ENCODE peak calls at places on chromosome 9, in five cellular contexts. One of them, this sample, is unnamed.

GRCh38 chr9:121725008-121725795 is 73.8 kb downstream of the DAB2IP start:
- DNase-seq in trophoblast cell: peak; percentile 31
- DNase-seq in mesenchymal stem cell: peak; percentile 17
- DNase-seq in H9: no peak
- DNase-seq in H1: no peak
- DNase-seq in this sample: no peak

GRCh38 chr9:121344062-121344696 is 25.9 kb downstream of the STOM start:
- DNase-seq in H1: no peak
- DNase-seq in H9: no peak
- DNase-seq in trophoblast cell: no peak
- DNase-seq in mesenchymal stem cell: peak; percentile 26
- DNase-seq in this sample: no peak

GRCh38 chr9:37512439-37512838 is 26.7 kb downstream of the POLR1E start:
- DNase-seq in trophoblast cell: no peak
- DNase-seq in H1: no peak
- DNase-seq in H9: no peak
- DNase-seq in mesenchymal stem cell: no peak
- DNase-seq in this sample: no peak

GRCh38 chr9:78103971-78104433 is 72.4 kb upstream of the GNAQ start:
- DNase-seq in trophoblast cell: peak; percentile 14
- DNase-seq in mesenchymal stem cell: no peak
- DNase-seq in H1: no peak
- DNase-seq in H9: no peak
- DNase-seq in this sample: no peak

GRCh38 chr9:104872959-104873850 is 54.8 kb downstream of the ABCA1 start:
- DNase-seq in mesenchymal stem cell: peak; percentile 99
- DNase-seq in trophoblast cell: peak; percentile 51
- DNase-seq in H1: no peak
- DNase-seq in H9: no peak
- DNase-seq in this sample: no peak

GRCh38 chr9:121736147-121736721 is 84.8 kb downstream of the DAB2IP start:
- DNase-seq in mesenchymal stem cell: peak; percentile 51
- DNase-seq in trophoblast cell: peak; percentile 65
- DNase-seq in H1: peak; percentile 79
- DNase-seq in H9: peak; percentile 90
- DNase-seq in this sample: peak; percentile 54

GRCh38 chr9:126126012-126126411 is 200.6 kb upstream of the MVB12B start:
- DNase-seq in mesenchymal stem cell: no peak
- DNase-seq in trophoblast cell: no peak
- DNase-seq in H9: no peak
- DNase-seq in H1: peak; percentile 30
- DNase-seq in this sample: no peak

GRCh38 chr9:37309136-37309535 is 113.4 kb upstream of the GRHPR start:
- DNase-seq in trophoblast cell: peak; percentile 44
- DNase-seq in H9: peak; percentile 52
- DNase-seq in H1: no peak
- DNase-seq in mesenchymal stem cell: no peak
- DNase-seq in this sample: no peak

GRCh38 chr9:101235105-101235866 is 149.5 kb downstream of the BAAT start:
- DNase-seq in H9: no peak
- DNase-seq in mesenchymal stem cell: no peak
- DNase-seq in trophoblast cell: peak; percentile 54
- DNase-seq in H1: no peak
- DNase-seq in this sample: peak; percentile 36

DNA sequence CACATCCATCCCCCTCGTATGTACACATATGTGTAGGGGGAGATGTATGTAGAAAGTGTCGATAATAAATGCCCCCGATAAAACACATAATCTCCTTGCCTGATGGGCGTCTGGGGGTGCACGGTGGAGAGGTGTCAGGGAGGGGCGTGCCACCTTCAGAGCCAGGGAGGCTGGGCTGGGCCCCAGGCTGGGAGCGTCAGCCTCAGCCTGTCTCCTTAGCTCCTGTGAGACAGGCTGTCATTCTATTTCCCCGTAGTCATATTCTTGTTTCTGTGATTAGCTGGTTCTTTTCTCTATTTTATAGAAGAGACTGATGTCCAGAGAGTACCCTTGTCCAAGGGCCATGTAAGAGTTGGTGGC is 4.7 kb upstream of the RXRA start:
- DNase-seq in H9: no peak
- DNase-seq in trophoblast cell: no peak
- DNase-seq in mesenchymal stem cell: no peak
- DNase-seq in H1: no peak
- DNase-seq in this sample: no peak
- H2BK12ac ChIP-seq in H9: no peak overlapping the region
- H2BK12ac ChIP-seq in trophoblast cell: no peak overlapping the region
- H2BK12ac ChIP-seq in mesenchymal stem cell: no peak overlapping the region
- H2BK12ac ChIP-seq in H1: no peak overlapping the region
- H2BK12ac ChIP-seq in this sample: no peak overlapping the region

GRCh38 chr9:127418037-127418471 is 6.1 kb upstream of the ZNF79 start:
- DNase-seq in H1: peak; percentile 83
- DNase-seq in trophoblast cell: no peak
- DNase-seq in H9: peak; percentile 89
- DNase-seq in mesenchymal stem cell: no peak
- DNase-seq in this sample: no peak

GRCh38 chr9:127411122-127411521 is 13.1 kb upstream of the ZNF79 start:
- DNase-seq in H9: no peak
- DNase-seq in H1: no peak
- DNase-seq in trophoblast cell: no peak
- DNase-seq in mesenchymal stem cell: no peak
- DNase-seq in this sample: no peak

GRCh38 chr9:127417130-127418036 is 6.8 kb upstream of the ZNF79 start:
- DNase-seq in H1: no peak
- DNase-seq in H9: no peak
- DNase-seq in mesenchymal stem cell: peak; percentile 63
- DNase-seq in trophoblast cell: peak; percentile 84
- DNase-seq in this sample: no peak

GRCh38 chr9:127415657-127416056 is 8.5 kb upstream of the ZNF79 start:
- DNase-seq in trophoblast cell: no peak
- DNase-seq in mesenchymal stem cell: no peak
- DNase-seq in H1: no peak
- DNase-seq in H9: no peak
- DNase-seq in this sample: no peak

DNA sequence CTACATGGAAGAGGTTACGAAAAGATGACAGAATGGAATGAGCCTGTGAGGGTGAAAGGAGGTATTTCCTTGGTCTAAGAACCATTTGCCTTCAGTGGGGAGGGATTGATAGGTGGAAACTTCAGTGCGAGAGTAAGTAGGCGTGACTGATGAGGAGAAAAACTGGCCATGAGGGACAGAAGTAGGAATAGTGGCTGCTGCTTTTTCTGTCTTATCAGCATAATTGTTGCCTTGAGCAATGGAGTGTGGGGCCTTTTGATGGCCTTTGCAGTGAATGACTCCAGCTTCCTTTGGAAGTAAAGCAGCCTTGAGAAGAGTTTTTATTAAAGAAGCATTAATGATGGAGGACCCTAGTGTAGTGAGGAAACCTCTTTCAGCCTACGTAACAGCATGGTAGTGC is 9.0 kb upstream of the ZNF79 start:
- DNase-seq in H1: no peak
- DNase-seq in H9: no peak
- DNase-seq in mesenchymal stem cell: no peak
- DNase-seq in trophoblast cell: no peak
- DNase-seq in this sample: no peak
- H3K27ac ChIP-seq in H1: no peak overlapping the region
- H3K27ac ChIP-seq in H9: no peak overlapping the region
- H3K27ac ChIP-seq in mesenchymal stem cell: no peak overlapping the region
- H3K27ac ChIP-seq in trophoblast cell: no peak overlapping the region
- H3K27ac ChIP-seq in this sample: no peak overlapping the region

GRCh38 chr9:115992834-115993233 is 160.8 kb upstream of the PAPPA start:
- DNase-seq in trophoblast cell: peak; percentile 90
- DNase-seq in mesenchymal stem cell: peak; percentile 75
- DNase-seq in H9: no peak
- DNase-seq in H1: no peak
- DNase-seq in this sample: no peak
- H2BK120ac ChIP-seq in trophoblast cell: no peak overlapping the region
- H2BK120ac ChIP-seq in mesenchymal stem cell: no peak overlapping the region
- H2BK120ac ChIP-seq in H9: no peak overlapping the region
- H2BK120ac ChIP-seq in H1: no peak overlapping the region
- H2BK120ac ChIP-seq in this sample: no peak overlapping the region

DNA sequence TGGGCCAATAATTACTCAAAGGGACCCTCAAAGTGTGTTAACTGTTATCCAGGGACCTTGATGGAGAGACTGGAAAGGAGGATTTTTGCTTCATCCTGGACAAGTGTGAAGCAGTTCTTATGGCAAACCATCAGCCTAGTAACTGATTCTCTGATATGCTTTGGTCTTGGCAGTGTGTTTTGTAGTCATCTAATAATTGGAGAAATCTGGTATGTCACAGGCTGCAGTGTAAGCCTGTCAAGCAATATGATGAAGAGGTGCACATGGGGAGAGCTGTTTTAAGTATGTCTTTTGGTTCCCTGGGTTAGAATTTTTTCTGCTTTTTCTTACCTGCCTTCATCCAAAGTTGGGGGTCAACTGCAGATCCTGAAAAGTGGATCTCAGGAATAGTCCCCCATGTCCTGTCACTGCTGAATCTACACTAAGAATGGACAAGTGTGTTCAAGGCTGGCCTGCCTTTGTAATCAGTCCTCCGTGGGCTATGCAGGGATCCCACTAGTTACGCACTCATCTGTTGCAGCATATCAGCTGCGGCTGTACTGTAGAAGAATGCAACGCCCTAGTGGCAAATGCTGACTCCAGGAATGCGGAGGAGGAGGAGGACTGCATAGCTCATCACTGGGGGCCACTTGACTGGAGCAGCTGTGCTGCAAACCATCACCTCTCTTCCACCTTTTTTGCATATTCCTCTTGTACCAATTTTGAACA is 1.9 kb downstream of the SPTAN1 start:
- DNase-seq in H1: peak; percentile 51
- DNase-seq in H9: peak; percentile 69
- DNase-seq in trophoblast cell: peak; percentile 84
- DNase-seq in mesenchymal stem cell: peak; percentile 95
- DNase-seq in this sample: peak; percentile 58
- H2BK12ac ChIP-seq in H1: no peak overlapping the region
- H2BK12ac ChIP-seq in H9: no peak overlapping the region
- H2BK12ac ChIP-seq in trophoblast cell: no peak overlapping the region
- H2BK12ac ChIP-seq in mesenchymal stem cell: no peak overlapping the region
- H2BK12ac ChIP-seq in this sample: no peak overlapping the region

DNA sequence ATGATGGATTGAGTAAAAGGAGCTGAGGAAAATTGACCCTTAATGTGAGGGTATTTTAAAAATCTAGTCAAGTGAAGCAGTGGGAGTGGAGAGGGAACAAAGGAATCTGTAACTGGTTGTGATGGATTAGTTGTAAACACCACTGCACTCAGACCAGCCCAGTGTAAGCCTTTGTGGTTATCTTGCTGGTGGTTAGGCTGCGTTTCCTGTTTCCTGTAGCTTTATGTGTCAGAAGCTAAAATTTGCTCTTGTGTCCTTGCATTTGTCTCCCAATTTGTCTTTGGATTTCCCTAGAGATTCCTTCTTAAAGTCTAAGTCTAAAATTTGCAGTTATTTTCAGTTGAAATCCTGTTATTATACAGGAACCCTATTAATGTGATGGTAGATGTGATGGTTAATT is 6.3 kb downstream of the IFNA21 start:
- DNase-seq in mesenchymal stem cell: peak; percentile 44
- DNase-seq in H9: no peak
- DNase-seq in trophoblast cell: no peak
- DNase-seq in H1: no peak
- DNase-seq in this sample: no peak
- H3K27ac ChIP-seq in mesenchymal stem cell: no peak overlapping the region
- H3K27ac ChIP-seq in H9: no peak overlapping the region
- H3K27ac ChIP-seq in trophoblast cell: no peak overlapping the region
- H3K27ac ChIP-seq in H1: no peak overlapping the region
- H3K27ac ChIP-seq in this sample: no peak overlapping the region